ENCODE peak calls at places on chromosomes 16 and 17, in ten cellular contexts. One of them, this sample, is unnamed.

GRCh38 chr16:5062051-5062450 is 3.7 kb downstream of the C16orf89 start:
- DNase-seq in breast epithelium: no peak
- DNase-seq in transverse colon: no peak
- DNase-seq in GM23338: no peak
- DNase-seq in HCT116: no peak
- DNase-seq in stomach: no peak
- DNase-seq in prostate gland: no peak
- DNase-seq in H1: no peak
- DNase-seq in sigmoid colon: peak
- DNase-seq in spleen: peak
- DNase-seq in this sample: no peak

GRCh38 chr17:73342057-73342522 is 30.3 kb upstream of the CDC42EP4 start:
- DNase-seq in breast epithelium: peak
- DNase-seq in transverse colon: peak
- DNase-seq in GM23338: peak
- DNase-seq in HCT116: no peak
- DNase-seq in stomach: peak
- DNase-seq in prostate gland: peak
- DNase-seq in H1: peak
- DNase-seq in sigmoid colon: peak
- DNase-seq in spleen: no peak
- DNase-seq in this sample: no peak

GRCh38 chr17:71327376-71328059 is 793.3 kb upstream of the SOX9 start:
- DNase-seq in breast epithelium: no peak
- DNase-seq in transverse colon: no peak
- DNase-seq in GM23338: no peak
- DNase-seq in HCT116: no peak
- DNase-seq in stomach: no peak
- DNase-seq in prostate gland: no peak
- DNase-seq in H1: no peak
- DNase-seq in sigmoid colon: no peak
- DNase-seq in spleen: no peak
- DNase-seq in this sample: no peak

GRCh38 chr17:9218911-9219310 is 197.6 kb downstream of the NTN1 start:
- DNase-seq in breast epithelium: no peak
- DNase-seq in transverse colon: no peak
- DNase-seq in GM23338: no peak
- DNase-seq in HCT116: no peak
- DNase-seq in stomach: no peak
- DNase-seq in prostate gland: no peak
- DNase-seq in H1: no peak
- DNase-seq in sigmoid colon: no peak
- DNase-seq in spleen: peak
- DNase-seq in this sample: no peak

GRCh38 chr17:34761646-34762045 is 182.3 kb downstream of the TMEM132E start:
- DNase-seq in breast epithelium: no peak
- DNase-seq in transverse colon: no peak
- DNase-seq in GM23338: no peak
- DNase-seq in HCT116: no peak
- DNase-seq in stomach: no peak
- DNase-seq in prostate gland: no peak
- DNase-seq in H1: no peak
- DNase-seq in sigmoid colon: no peak
- DNase-seq in spleen: no peak
- DNase-seq in this sample: no peak

GRCh38 chr17:7833011-7833794 is 814 bp upstream of the KDM6B start:
- DNase-seq in breast epithelium: peak
- DNase-seq in transverse colon: no peak
- DNase-seq in GM23338: no peak
- DNase-seq in HCT116: no peak
- DNase-seq in stomach: no peak
- DNase-seq in prostate gland: no peak
- DNase-seq in H1: no peak
- DNase-seq in sigmoid colon: peak
- DNase-seq in spleen: peak
- DNase-seq in this sample: peak

GRCh38 chr17:71975331-71975801 is 145.5 kb upstream of the SOX9 start:
- DNase-seq in breast epithelium: no peak
- DNase-seq in transverse colon: peak
- DNase-seq in GM23338: peak
- DNase-seq in HCT116: no peak
- DNase-seq in stomach: no peak
- DNase-seq in prostate gland: peak
- DNase-seq in H1: no peak
- DNase-seq in sigmoid colon: peak
- DNase-seq in spleen: no peak
- DNase-seq in this sample: peak

GRCh38 chr16:31386157-31386984 is 6.8 kb upstream of the ITGAD start:
- DNase-seq in breast epithelium: no peak
- DNase-seq in transverse colon: no peak
- DNase-seq in GM23338: peak
- DNase-seq in HCT116: peak
- DNase-seq in stomach: no peak
- DNase-seq in prostate gland: no peak
- DNase-seq in H1: no peak
- DNase-seq in sigmoid colon: no peak
- DNase-seq in spleen: no peak
- DNase-seq in this sample: no peak

GRCh38 chr17:47279062-47279801 is 25.6 kb downstream of the ITGB3 start:
- DNase-seq in breast epithelium: no peak
- DNase-seq in transverse colon: peak
- DNase-seq in GM23338: peak
- DNase-seq in HCT116: no peak
- DNase-seq in stomach: peak
- DNase-seq in prostate gland: no peak
- DNase-seq in H1: no peak
- DNase-seq in sigmoid colon: peak
- DNase-seq in spleen: peak
- DNase-seq in this sample: no peak

GRCh38 chr16:88194397-88195020 is 188.2 kb upstream of the ZNF469 start:
- DNase-seq in breast epithelium: no peak
- DNase-seq in transverse colon: peak
- DNase-seq in GM23338: peak
- DNase-seq in HCT116: no peak
- DNase-seq in stomach: no peak
- DNase-seq in prostate gland: no peak
- DNase-seq in H1: no peak
- DNase-seq in sigmoid colon: peak
- DNase-seq in spleen: no peak
- DNase-seq in this sample: peak

GRCh38 chr17:55458977-55459376 is 37.3 kb upstream of the MMD start:
- DNase-seq in breast epithelium: no peak
- DNase-seq in transverse colon: no peak
- DNase-seq in GM23338: no peak
- DNase-seq in HCT116: peak
- DNase-seq in stomach: no peak
- DNase-seq in prostate gland: no peak
- DNase-seq in H1: no peak
- DNase-seq in sigmoid colon: no peak
- DNase-seq in spleen: no peak
- DNase-seq in this sample: no peak

GRCh38 chr17:57080708-57081107 is 4.3 kb upstream of the AKAP1 start:
- DNase-seq in breast epithelium: no peak
- DNase-seq in transverse colon: no peak
- DNase-seq in GM23338: no peak
- DNase-seq in HCT116: no peak
- DNase-seq in stomach: no peak
- DNase-seq in prostate gland: no peak
- DNase-seq in H1: no peak
- DNase-seq in sigmoid colon: no peak
- DNase-seq in spleen: no peak
- DNase-seq in this sample: no peak

GRCh38 chr16:64196444-64196843 is 925.4 kb downstream of the CDH11 start:
- DNase-seq in breast epithelium: no peak
- DNase-seq in transverse colon: no peak
- DNase-seq in GM23338: no peak
- DNase-seq in HCT116: no peak
- DNase-seq in stomach: no peak
- DNase-seq in prostate gland: no peak
- DNase-seq in H1: no peak
- DNase-seq in sigmoid colon: no peak
- DNase-seq in spleen: no peak
- DNase-seq in this sample: no peak

GRCh38 chr17:3557768-3558583 is at the start of gene TRPV3:
- DNase-seq in breast epithelium: no peak
- DNase-seq in transverse colon: peak
- DNase-seq in GM23338: no peak
- DNase-seq in HCT116: peak
- DNase-seq in stomach: peak
- DNase-seq in prostate gland: peak
- DNase-seq in H1: no peak
- DNase-seq in sigmoid colon: no peak
- DNase-seq in spleen: peak
- DNase-seq in this sample: no peak

GRCh38 chr16:19294156-19294649 is 8.7 kb downstream of the CLEC19A start:
- DNase-seq in breast epithelium: no peak
- DNase-seq in transverse colon: peak
- DNase-seq in GM23338: no peak
- DNase-seq in HCT116: no peak
- DNase-seq in stomach: no peak
- DNase-seq in prostate gland: peak
- DNase-seq in H1: no peak
- DNase-seq in sigmoid colon: peak
- DNase-seq in spleen: no peak
- DNase-seq in this sample: no peak

GRCh38 chr17:17685775-17686291 is 4.6 kb downstream of the RAI1 start:
- DNase-seq in breast epithelium: no peak
- DNase-seq in transverse colon: peak
- DNase-seq in GM23338: peak
- DNase-seq in HCT116: peak
- DNase-seq in stomach: peak
- DNase-seq in prostate gland: peak
- DNase-seq in H1: no peak
- DNase-seq in sigmoid colon: no peak
- DNase-seq in spleen: no peak
- DNase-seq in this sample: no peak

GRCh38 chr17:67335245-67335835 is 31.0 kb downstream of the PSMD12 start:
- DNase-seq in breast epithelium: no peak
- DNase-seq in transverse colon: no peak
- DNase-seq in GM23338: no peak
- DNase-seq in HCT116: no peak
- DNase-seq in stomach: no peak
- DNase-seq in prostate gland: no peak
- DNase-seq in H1: peak
- DNase-seq in sigmoid colon: no peak
- DNase-seq in spleen: no peak
- DNase-seq in this sample: no peak

GRCh38 chr17:35774499-35774898 is 13.8 kb downstream of the C17orf50 start:
- DNase-seq in breast epithelium: no peak
- DNase-seq in transverse colon: peak
- DNase-seq in GM23338: no peak
- DNase-seq in HCT116: no peak
- DNase-seq in stomach: peak
- DNase-seq in prostate gland: peak
- DNase-seq in H1: no peak
- DNase-seq in sigmoid colon: peak
- DNase-seq in spleen: no peak
- DNase-seq in this sample: no peak
- TF ChIP-seq POLR2AphosphoS5 in breast epithelium: no peak
- TF ChIP-seq POLR2AphosphoS5 in transverse colon: peak
- TF ChIP-seq POLR2AphosphoS5 in GM23338: no peak
- TF ChIP-seq POLR2AphosphoS5 in HCT116: no peak
- TF ChIP-seq POLR2AphosphoS5 in stomach: peak
- TF ChIP-seq POLR2AphosphoS5 in prostate gland: peak
- TF ChIP-seq POLR2AphosphoS5 in H1: no peak
- TF ChIP-seq POLR2AphosphoS5 in sigmoid colon: peak
- TF ChIP-seq POLR2AphosphoS5 in spleen: no peak
- TF ChIP-seq POLR2AphosphoS5 in this sample: no peak

GRCh38 chr17:77475012-77475976 is 334.5 kb downstream of the SEC14L1 start:
- DNase-seq in breast epithelium: no peak
- DNase-seq in transverse colon: no peak
- DNase-seq in GM23338: no peak
- DNase-seq in HCT116: no peak
- DNase-seq in stomach: no peak
- DNase-seq in prostate gland: no peak
- DNase-seq in H1: no peak
- DNase-seq in sigmoid colon: no peak
- DNase-seq in spleen: no peak
- DNase-seq in this sample: no peak
- TF ChIP-seq POLR2AphosphoS5 in breast epithelium: no peak
- TF ChIP-seq POLR2AphosphoS5 in transverse colon: no peak
- TF ChIP-seq POLR2AphosphoS5 in GM23338: no peak
- TF ChIP-seq POLR2AphosphoS5 in HCT116: no peak
- TF ChIP-seq POLR2AphosphoS5 in stomach: no peak
- TF ChIP-seq POLR2AphosphoS5 in prostate gland: no peak
- TF ChIP-seq POLR2AphosphoS5 in H1: no peak
- TF ChIP-seq POLR2AphosphoS5 in sigmoid colon: no peak
- TF ChIP-seq POLR2AphosphoS5 in spleen: no peak
- TF ChIP-seq POLR2AphosphoS5 in this sample: no peak

DNA sequence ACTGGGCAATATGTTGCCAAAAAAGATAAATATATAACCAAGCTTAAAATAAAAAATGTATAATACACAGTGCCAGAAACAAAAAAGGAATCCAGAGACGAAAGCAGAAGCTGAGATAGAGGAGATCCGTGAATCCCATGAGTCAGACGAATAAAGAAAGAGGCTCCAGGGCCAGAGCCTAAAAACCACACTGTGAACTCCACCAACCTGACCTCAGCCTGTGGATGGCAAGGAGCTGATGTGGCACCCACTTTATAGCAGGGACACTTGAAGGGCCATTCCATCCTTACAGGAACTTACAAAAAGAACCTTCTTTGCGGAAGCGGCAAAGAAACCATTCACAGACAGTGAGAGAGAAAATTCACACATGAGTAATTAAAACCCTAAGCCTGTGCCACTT is 34.7 kb downstream of the PITPNM3 start:
- DNase-seq in breast epithelium: no peak
- DNase-seq in transverse colon: no peak
- DNase-seq in GM23338: no peak
- DNase-seq in HCT116: no peak
- DNase-seq in stomach: no peak
- DNase-seq in prostate gland: no peak
- DNase-seq in H1: no peak
- DNase-seq in sigmoid colon: no peak
- DNase-seq in spleen: no peak
- DNase-seq in this sample: no peak
- TF ChIP-seq POLR2AphosphoS5 in breast epithelium: no peak
- TF ChIP-seq POLR2AphosphoS5 in transverse colon: no peak
- TF ChIP-seq POLR2AphosphoS5 in GM23338: no peak
- TF ChIP-seq POLR2AphosphoS5 in HCT116: no peak
- TF ChIP-seq POLR2AphosphoS5 in stomach: no peak
- TF ChIP-seq POLR2AphosphoS5 in prostate gland: no peak
- TF ChIP-seq POLR2AphosphoS5 in H1: no peak
- TF ChIP-seq POLR2AphosphoS5 in sigmoid colon: no peak
- TF ChIP-seq POLR2AphosphoS5 in spleen: no peak
- TF ChIP-seq POLR2AphosphoS5 in this sample: no peak

DNA sequence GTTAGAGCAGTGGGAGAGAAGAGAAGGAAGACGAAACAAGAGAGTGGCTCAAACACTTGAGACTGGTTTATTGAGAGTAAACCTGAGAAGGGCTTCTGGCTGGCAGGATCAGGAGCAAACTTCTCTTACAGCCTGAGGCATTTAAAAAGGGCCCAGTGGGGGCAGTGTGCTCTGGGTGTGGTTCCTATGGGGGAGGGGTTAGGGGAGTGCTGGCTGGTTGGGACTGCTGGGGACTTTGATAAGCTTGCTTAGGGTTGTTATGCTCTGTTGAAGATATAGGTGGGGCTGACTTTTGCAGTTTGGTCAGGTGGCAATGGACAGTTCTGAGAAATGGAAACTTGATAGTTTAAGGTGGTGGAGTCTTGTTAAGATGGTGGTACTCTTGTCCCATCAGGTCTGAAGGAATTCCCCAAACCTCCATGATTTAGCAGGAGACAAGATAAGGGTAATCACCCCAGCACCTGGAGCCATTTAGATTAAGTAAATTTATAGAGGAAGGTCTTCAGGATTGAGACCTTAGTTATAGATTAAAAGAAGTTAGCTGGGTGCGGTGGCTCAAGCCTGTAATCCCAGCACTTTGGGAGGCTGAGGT is 79.3 kb downstream of the EMP2 start:
- DNase-seq in breast epithelium: no peak
- DNase-seq in transverse colon: no peak
- DNase-seq in GM23338: peak
- DNase-seq in HCT116: no peak
- DNase-seq in stomach: no peak
- DNase-seq in prostate gland: no peak
- DNase-seq in H1: no peak
- DNase-seq in sigmoid colon: no peak
- DNase-seq in spleen: no peak
- DNase-seq in this sample: no peak
- TF ChIP-seq POLR2AphosphoS5 in breast epithelium: no peak
- TF ChIP-seq POLR2AphosphoS5 in transverse colon: no peak
- TF ChIP-seq POLR2AphosphoS5 in GM23338: no peak
- TF ChIP-seq POLR2AphosphoS5 in HCT116: no peak
- TF ChIP-seq POLR2AphosphoS5 in stomach: no peak
- TF ChIP-seq POLR2AphosphoS5 in prostate gland: no peak
- TF ChIP-seq POLR2AphosphoS5 in H1: no peak
- TF ChIP-seq POLR2AphosphoS5 in sigmoid colon: no peak
- TF ChIP-seq POLR2AphosphoS5 in spleen: no peak
- TF ChIP-seq POLR2AphosphoS5 in this sample: no peak